ENCODE peak calls at places on chromosomes 6 and 20, in six cellular contexts. One of them, this sample, is unnamed.

GRCh38 chr20:24766826-24767622 is 182.0 kb upstream of the CST7 start:
- DNase-seq in activated gamma-delta T cell treated with anti-CD3 and anti-CD28 coated beads, Interleukin-2, amount 50 U/mL, for 16 hours: no peak
- DNase-seq in T-helper 1 cell: no peak
- DNase-seq in cardiac muscle cell: no peak
- DNase-seq in EH: no peak
- DNase-seq in WTC11: no peak
- DNase-seq in this sample: peak

GRCh38 chr6:43627008-43627825 is 1.8 kb downstream of the GTPBP2 start:
- DNase-seq in activated gamma-delta T cell treated with anti-CD3 and anti-CD28 coated beads, Interleukin-2, amount 50 U/mL, for 16 hours: no peak
- DNase-seq in T-helper 1 cell: no peak
- DNase-seq in cardiac muscle cell: peak
- DNase-seq in EH: peak
- DNase-seq in WTC11: no peak
- DNase-seq in this sample: peak

GRCh38 chr6:125124250-125124777 is 29.3 kb upstream of the TPD52L1 start:
- DNase-seq in activated gamma-delta T cell treated with anti-CD3 and anti-CD28 coated beads, Interleukin-2, amount 50 U/mL, for 16 hours: no peak
- DNase-seq in T-helper 1 cell: no peak
- DNase-seq in cardiac muscle cell: no peak
- DNase-seq in EH: no peak
- DNase-seq in WTC11: no peak
- DNase-seq in this sample: no peak

GRCh38 chr6:159852877-159853276 is 37.9 kb upstream of the MAS1 start:
- DNase-seq in activated gamma-delta T cell treated with anti-CD3 and anti-CD28 coated beads, Interleukin-2, amount 50 U/mL, for 16 hours: no peak
- DNase-seq in T-helper 1 cell: no peak
- DNase-seq in cardiac muscle cell: no peak
- DNase-seq in EH: peak
- DNase-seq in WTC11: no peak
- DNase-seq in this sample: peak

GRCh38 chr6:89347825-89348224 is 4.7 kb downstream of the UBE2J1 start:
- DNase-seq in activated gamma-delta T cell treated with anti-CD3 and anti-CD28 coated beads, Interleukin-2, amount 50 U/mL, for 16 hours: no peak
- DNase-seq in T-helper 1 cell: no peak
- DNase-seq in cardiac muscle cell: peak
- DNase-seq in EH: peak
- DNase-seq in WTC11: no peak
- DNase-seq in this sample: no peak

GRCh38 chr6:15527838-15528617 is 134.8 kb downstream of the DTNBP1 start:
- DNase-seq in activated gamma-delta T cell treated with anti-CD3 and anti-CD28 coated beads, Interleukin-2, amount 50 U/mL, for 16 hours: no peak
- DNase-seq in T-helper 1 cell: no peak
- DNase-seq in cardiac muscle cell: no peak
- DNase-seq in EH: peak
- DNase-seq in WTC11: no peak
- DNase-seq in this sample: no peak

GRCh38 chr6:138404666-138405337 is 779 bp downstream of the HEBP2 start:
- DNase-seq in activated gamma-delta T cell treated with anti-CD3 and anti-CD28 coated beads, Interleukin-2, amount 50 U/mL, for 16 hours: no peak
- DNase-seq in T-helper 1 cell: no peak
- DNase-seq in cardiac muscle cell: peak
- DNase-seq in EH: peak
- DNase-seq in WTC11: peak
- DNase-seq in this sample: peak

GRCh38 chr6:44530209-44530909 is 142.9 kb downstream of the CDC5L start:
- DNase-seq in activated gamma-delta T cell treated with anti-CD3 and anti-CD28 coated beads, Interleukin-2, amount 50 U/mL, for 16 hours: no peak
- DNase-seq in T-helper 1 cell: no peak
- DNase-seq in cardiac muscle cell: no peak
- DNase-seq in EH: no peak
- DNase-seq in WTC11: no peak
- DNase-seq in this sample: peak

GRCh38 chr6:43716099-43716498 is 28.5 kb upstream of the MRPS18A start:
- DNase-seq in activated gamma-delta T cell treated with anti-CD3 and anti-CD28 coated beads, Interleukin-2, amount 50 U/mL, for 16 hours: no peak
- DNase-seq in T-helper 1 cell: no peak
- DNase-seq in cardiac muscle cell: no peak
- DNase-seq in EH: no peak
- DNase-seq in WTC11: no peak
- DNase-seq in this sample: no peak

GRCh38 chr6:19836799-19837510 is at the start of gene ID4:
- DNase-seq in activated gamma-delta T cell treated with anti-CD3 and anti-CD28 coated beads, Interleukin-2, amount 50 U/mL, for 16 hours: no peak
- DNase-seq in T-helper 1 cell: no peak
- DNase-seq in cardiac muscle cell: peak
- DNase-seq in EH: peak
- DNase-seq in WTC11: peak
- DNase-seq in this sample: peak

GRCh38 chr6:119241124-119241491 is 108.5 kb downstream of the MAN1A1 start:
- DNase-seq in activated gamma-delta T cell treated with anti-CD3 and anti-CD28 coated beads, Interleukin-2, amount 50 U/mL, for 16 hours: no peak
- DNase-seq in T-helper 1 cell: no peak
- DNase-seq in cardiac muscle cell: no peak
- DNase-seq in EH: peak
- DNase-seq in WTC11: no peak
- DNase-seq in this sample: peak

GRCh38 chr20:4919047-4919704 is 82.1 kb downstream of the SLC23A2 start:
- DNase-seq in activated gamma-delta T cell treated with anti-CD3 and anti-CD28 coated beads, Interleukin-2, amount 50 U/mL, for 16 hours: no peak
- DNase-seq in T-helper 1 cell: no peak
- DNase-seq in cardiac muscle cell: no peak
- DNase-seq in EH: no peak
- DNase-seq in WTC11: no peak
- DNase-seq in this sample: no peak

GRCh38 chr6:56356431-56356830 is 109.1 kb upstream of the COL21A1 start:
- DNase-seq in activated gamma-delta T cell treated with anti-CD3 and anti-CD28 coated beads, Interleukin-2, amount 50 U/mL, for 16 hours: no peak
- DNase-seq in T-helper 1 cell: no peak
- DNase-seq in cardiac muscle cell: no peak
- DNase-seq in EH: peak
- DNase-seq in WTC11: no peak
- DNase-seq in this sample: no peak

GRCh38 chr20:57847104-57847503 is 137.3 kb upstream of the PMEPA1 start:
- DNase-seq in activated gamma-delta T cell treated with anti-CD3 and anti-CD28 coated beads, Interleukin-2, amount 50 U/mL, for 16 hours: no peak
- DNase-seq in T-helper 1 cell: no peak
- DNase-seq in cardiac muscle cell: no peak
- DNase-seq in EH: no peak
- DNase-seq in WTC11: no peak
- DNase-seq in this sample: no peak

GRCh38 chr20:37688093-37688492 is 5.7 kb upstream of the CTNNBL1 start:
- DNase-seq in activated gamma-delta T cell treated with anti-CD3 and anti-CD28 coated beads, Interleukin-2, amount 50 U/mL, for 16 hours: no peak
- DNase-seq in T-helper 1 cell: no peak
- DNase-seq in cardiac muscle cell: no peak
- DNase-seq in EH: no peak
- DNase-seq in WTC11: no peak
- DNase-seq in this sample: no peak

GRCh38 chr6:170062209-170062903 is 228.5 kb downstream of the DLL1 start:
- DNase-seq in activated gamma-delta T cell treated with anti-CD3 and anti-CD28 coated beads, Interleukin-2, amount 50 U/mL, for 16 hours: no peak
- DNase-seq in T-helper 1 cell: no peak
- DNase-seq in cardiac muscle cell: no peak
- DNase-seq in EH: no peak
- DNase-seq in WTC11: no peak
- DNase-seq in this sample: no peak

GRCh38 chr6:17714879-17715860 is 8.4 kb upstream of the NUP153 start:
- DNase-seq in activated gamma-delta T cell treated with anti-CD3 and anti-CD28 coated beads, Interleukin-2, amount 50 U/mL, for 16 hours: no peak
- DNase-seq in T-helper 1 cell: no peak
- DNase-seq in cardiac muscle cell: no peak
- DNase-seq in EH: peak
- DNase-seq in WTC11: no peak
- DNase-seq in this sample: no peak

GRCh38 chr20:12575352-12576095 is 433.2 kb upstream of the SPTLC3 start:
- DNase-seq in activated gamma-delta T cell treated with anti-CD3 and anti-CD28 coated beads, Interleukin-2, amount 50 U/mL, for 16 hours: no peak
- DNase-seq in T-helper 1 cell: no peak
- DNase-seq in cardiac muscle cell: no peak
- DNase-seq in EH: no peak
- DNase-seq in WTC11: no peak
- DNase-seq in this sample: peak

GRCh38 chr6:10350720-10351119 is 64.2 kb downstream of the TFAP2A start:
- DNase-seq in activated gamma-delta T cell treated with anti-CD3 and anti-CD28 coated beads, Interleukin-2, amount 50 U/mL, for 16 hours: no peak
- DNase-seq in T-helper 1 cell: no peak
- DNase-seq in cardiac muscle cell: no peak
- DNase-seq in EH: no peak
- DNase-seq in WTC11: no peak
- DNase-seq in this sample: no peak

GRCh38 chr6:134577998-134578397 is 260.1 kb upstream of the SGK1 start:
- DNase-seq in activated gamma-delta T cell treated with anti-CD3 and anti-CD28 coated beads, Interleukin-2, amount 50 U/mL, for 16 hours: no peak
- DNase-seq in T-helper 1 cell: no peak
- DNase-seq in cardiac muscle cell: peak
- DNase-seq in EH: peak
- DNase-seq in WTC11: no peak
- DNase-seq in this sample: no peak

GRCh38 chr20:51958636-51959542 is 156.6 kb upstream of the SALL4 start:
- DNase-seq in activated gamma-delta T cell treated with anti-CD3 and anti-CD28 coated beads, Interleukin-2, amount 50 U/mL, for 16 hours: no peak
- DNase-seq in T-helper 1 cell: no peak
- DNase-seq in cardiac muscle cell: no peak
- DNase-seq in EH: peak
- DNase-seq in WTC11: no peak
- DNase-seq in this sample: no peak

GRCh38 chr6:50025258-50025657 is 3.5 kb upstream of the DEFB110 start:
- DNase-seq in activated gamma-delta T cell treated with anti-CD3 and anti-CD28 coated beads, Interleukin-2, amount 50 U/mL, for 16 hours: no peak
- DNase-seq in T-helper 1 cell: no peak
- DNase-seq in cardiac muscle cell: no peak
- DNase-seq in EH: no peak
- DNase-seq in WTC11: no peak
- DNase-seq in this sample: no peak